ENCODE peak calls at places on chromosomes 1 and 21, in six cellular contexts. H is IMR-90, V is neuronal stem cell, Y is H1, N is mesenchymal stem cell, S is trophoblast cell. K is an unnamed sample.
A peak's percentile ranks its signal among the peaks of the same experiment; 100 is the strongest.

GRCh38 chr1:26490155-26490554 is 17.9 kb downstream of the HMGN2 start:
- DNase-seq in V (no peak), S (no peak), Y (no peak), N (no peak), H (no peak), K (no peak)

GRCh38 chr1:65151641-65152040 is 3.6 kb downstream of the AK4 start:
- DNase-seq in H (no peak), N (no peak), Y (no peak), V (no peak), S (no peak), K (no peak)

GRCh38 chr1:18530567-18531502 is 50.1 kb downstream of the KLHDC7A start:
- DNase-seq in N (no peak), H (no peak), S (no peak), V (no peak), Y (peak; percentile 48), K (peak; percentile 55)

GRCh38 chr1:222019029-222019428 is 277.1 kb upstream of the DUSP10 start:
- DNase-seq in S (no peak), N (no peak), V (no peak), H (no peak), Y (no peak), K (no peak)

GRCh38 chr1:172699111-172699510 is 40.2 kb downstream of the FASLG start:
- DNase-seq in V (no peak), H (peak; percentile 65), S (peak; percentile 61), Y (no peak), N (peak; percentile 34), K (no peak)

GRCh38 chr1:30888391-30888790 is 20.2 kb downstream of the SDC3 start:
- DNase-seq in Y (no peak), S (no peak), N (peak; percentile 94), H (peak; percentile 96), V (no peak), K (no peak)

GRCh38 chr21:42818328-42818749 is 61.0 kb downstream of the WDR4 start:
- DNase-seq in V (no peak), Y (peak; percentile 80), S (peak; percentile 81), H (peak; percentile 39), N (peak; percentile 55), K (peak; percentile 63)

GRCh38 chr1:153490272-153491051 is 30.0 kb upstream of the S100A7 start:
- DNase-seq in Y (no peak), V (no peak), N (peak; percentile 58), H (peak; percentile 97), S (no peak), K (no peak)

GRCh38 chr1:186374313-186375151 is 521 bp downstream of the TPR start:
- DNase-seq in H (peak; percentile 25), N (peak; percentile 49), V (peak; percentile 11), S (peak; percentile 53), Y (no peak), K (no peak)

GRCh38 chr21:34886554-34887385 is 162.3 kb downstream of the RUNX1 start:
- DNase-seq in N (peak; percentile 51), H (no peak), Y (peak; percentile 66), S (peak; percentile 47), V (no peak), K (peak; percentile 47)

GRCh38 chr1:203046984-203047630 is 20.8 kb downstream of the PPFIA4 start:
- DNase-seq in S (peak; percentile 69), Y (no peak), V (no peak), N (peak; percentile 84), H (peak; percentile 87), K (no peak)

GRCh38 chr1:111745670-111746613 is 6.7 kb upstream of the INKA2 start:
- DNase-seq in H (no peak), V (no peak), S (peak; percentile 73), Y (no peak), N (no peak), K (no peak)

GRCh38 chr1:109980324-109981127 is 4.0 kb upstream of the AHCYL1 start:
- DNase-seq in H (no peak), Y (no peak), N (no peak), S (peak; percentile 41), V (no peak), K (peak; percentile 64)

GRCh38 chr21:36079010-36079649 is 9.3 kb downstream of the CBR1 start:
- DNase-seq in V (no peak), Y (no peak), H (no peak), N (no peak), S (peak; percentile 92), K (no peak)

GRCh38 chr1:155938220-155938627 is 3.2 kb upstream of the RXFP4 start:
- DNase-seq in H (peak; percentile 69), V (peak; percentile 44), N (peak; percentile 77), S (peak; percentile 75), Y (no peak), K (no peak)

DNA sequence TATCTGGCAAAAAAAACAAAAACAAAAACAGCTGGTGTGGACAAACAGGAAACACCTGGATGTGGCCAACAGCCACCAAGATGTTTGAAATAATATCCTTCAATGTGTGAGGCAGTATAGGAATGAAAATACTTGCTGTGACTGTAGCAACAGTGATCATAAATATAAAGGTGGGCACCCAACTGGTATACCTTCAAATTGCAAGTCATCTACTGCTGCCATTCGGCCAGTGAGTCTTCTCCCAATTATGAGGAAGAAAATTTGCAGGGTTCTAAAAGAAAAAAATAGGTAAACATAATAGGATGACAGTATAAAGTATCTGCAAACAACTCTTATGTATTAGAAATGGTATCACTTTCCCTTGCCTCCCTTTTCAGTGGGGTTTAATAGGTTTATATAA is 881 bp downstream of the YIPF1 start:
- DNase-seq in V (no peak), H (no peak), N (no peak), S (no peak), Y (no peak), K (no peak)
- H3K9ac ChIP-seq in V (no peak overlapping the region), H (no peak overlapping the region), N (peak overlapping the region; percentile 96), S (no peak overlapping the region), Y (no peak overlapping the region), K (no peak overlapping the region)

GRCh38 chr1:104906141-104906540 is 1156.4 kb downstream of the AMY1C start:
- DNase-seq in S (no peak), H (no peak), V (no peak), Y (no peak), N (peak; percentile 58), K (no peak)
- H4K91ac ChIP-seq in S (no peak overlapping the region), H (no peak overlapping the region), V (no peak overlapping the region), Y (no peak overlapping the region), N (no peak overlapping the region), K (no peak overlapping the region)

DNA sequence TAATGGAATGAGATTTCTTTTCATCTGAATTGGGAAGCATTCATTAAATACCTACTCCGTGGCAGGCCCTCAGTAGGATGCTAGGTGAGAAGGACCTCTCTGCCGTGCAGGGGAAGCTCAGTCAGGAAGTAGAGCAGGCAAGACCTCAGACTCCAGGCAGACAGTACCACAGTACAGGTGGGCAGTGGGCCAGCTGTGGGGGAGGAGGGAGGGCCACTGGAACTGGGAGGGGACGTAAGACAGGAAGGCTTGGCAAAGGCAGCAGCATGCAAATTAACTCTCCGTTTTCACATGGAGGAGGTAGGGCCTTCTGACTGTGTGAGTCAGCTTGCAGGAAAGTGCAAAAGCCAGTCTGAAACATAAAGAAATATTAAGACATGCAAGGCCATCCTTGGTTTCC is 157.8 kb downstream of the TRIM33 start:
- DNase-seq in N (no peak), H (peak; percentile 80), S (no peak), V (no peak), Y (peak; percentile 46), K (no peak)
- H3K4me2 ChIP-seq in N (no peak overlapping the region), H (no peak overlapping the region), S (no peak overlapping the region), V (no peak overlapping the region), Y (no peak overlapping the region), K (no peak overlapping the region)

DNA sequence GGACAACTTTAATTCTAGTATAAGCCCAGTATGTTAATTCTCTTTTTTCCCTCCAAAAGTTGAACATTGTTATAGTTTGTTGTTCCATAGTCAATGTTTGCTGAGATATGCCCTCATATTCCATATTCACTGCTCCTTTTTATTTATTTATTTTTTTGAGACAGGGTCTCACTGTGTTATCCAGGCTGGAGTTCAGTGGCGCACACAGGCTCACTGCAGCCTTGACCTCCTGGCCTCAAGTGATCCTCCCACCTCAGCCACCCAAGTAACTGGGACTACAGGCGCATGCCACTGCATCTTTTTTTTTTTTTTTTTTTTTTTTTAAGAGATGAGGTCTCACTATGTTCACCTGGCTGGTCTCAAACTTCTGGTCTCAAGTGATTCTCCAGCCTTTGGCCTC is 38.7 kb downstream of the GFI1 start:
- DNase-seq in Y (no peak), N (no peak), H (no peak), S (no peak), V (no peak), K (no peak)
- H3K9ac ChIP-seq in Y (no peak overlapping the region), N (no peak overlapping the region), H (no peak overlapping the region), S (no peak overlapping the region), V (no peak overlapping the region), K (no peak overlapping the region)